ENCODE peak calls at places on chromosomes 11 and 22, in eight cellular contexts. One of them, this sample, is unnamed. For H3K36me3 and H3K27me3, the result is how much of the 10 kb centered on the place peaks cover.

GRCh38 chr11:67299471-67300191 is 3.7 kb upstream of the SSH3 start:
- DNase-seq in lower lobe of right lung: peak
- DNase-seq in CD8-positive, alpha-beta T cell: no peak
- DNase-seq in cardiac muscle cell: no peak
- DNase-seq in tibial artery: peak
- DNase-seq in tibial nerve: no peak
- DNase-seq in suprapubic skin: peak
- DNase-seq in MM.1S: no peak
- DNase-seq in this sample: no peak

GRCh38 chr11:70482529-70482917 is 84.2 kb downstream of the CTTN start:
- DNase-seq in lower lobe of right lung: peak
- DNase-seq in CD8-positive, alpha-beta T cell: no peak
- DNase-seq in cardiac muscle cell: peak
- DNase-seq in tibial artery: no peak
- DNase-seq in tibial nerve: no peak
- DNase-seq in suprapubic skin: no peak
- DNase-seq in MM.1S: no peak
- DNase-seq in this sample: no peak

GRCh38 chr11:64291746-64292457 is 800 bp downstream of the KCNK4 start:
- DNase-seq in lower lobe of right lung: no peak
- DNase-seq in CD8-positive, alpha-beta T cell: no peak
- DNase-seq in cardiac muscle cell: no peak
- DNase-seq in tibial artery: no peak
- DNase-seq in tibial nerve: no peak
- DNase-seq in suprapubic skin: no peak
- DNase-seq in MM.1S: no peak
- DNase-seq in this sample: peak

GRCh38 chr11:120432056-120433018 is 79.2 kb upstream of the GRIK4 start:
- DNase-seq in lower lobe of right lung: no peak
- DNase-seq in CD8-positive, alpha-beta T cell: no peak
- DNase-seq in cardiac muscle cell: no peak
- DNase-seq in tibial artery: peak
- DNase-seq in tibial nerve: no peak
- DNase-seq in suprapubic skin: no peak
- DNase-seq in MM.1S: no peak
- DNase-seq in this sample: peak

GRCh38 chr11:32221476-32222032 is 130.7 kb downstream of the RCN1 start:
- DNase-seq in lower lobe of right lung: no peak
- DNase-seq in CD8-positive, alpha-beta T cell: no peak
- DNase-seq in cardiac muscle cell: no peak
- DNase-seq in tibial artery: no peak
- DNase-seq in tibial nerve: no peak
- DNase-seq in suprapubic skin: no peak
- DNase-seq in MM.1S: no peak
- DNase-seq in this sample: no peak

GRCh38 chr11:111785886-111786412 is 19.8 kb upstream of the PPP2R1B start:
- DNase-seq in lower lobe of right lung: no peak
- DNase-seq in CD8-positive, alpha-beta T cell: no peak
- DNase-seq in cardiac muscle cell: no peak
- DNase-seq in tibial artery: no peak
- DNase-seq in tibial nerve: no peak
- DNase-seq in suprapubic skin: no peak
- DNase-seq in MM.1S: no peak
- DNase-seq in this sample: no peak

GRCh38 chr11:48007677-48008076 is 27.3 kb downstream of the PTPRJ start:
- DNase-seq in lower lobe of right lung: peak
- DNase-seq in CD8-positive, alpha-beta T cell: no peak
- DNase-seq in cardiac muscle cell: no peak
- DNase-seq in tibial artery: no peak
- DNase-seq in tibial nerve: no peak
- DNase-seq in suprapubic skin: no peak
- DNase-seq in MM.1S: no peak
- DNase-seq in this sample: no peak

GRCh38 chr11:441418-442274 is at the start of gene ANO9:
- DNase-seq in lower lobe of right lung: peak
- DNase-seq in CD8-positive, alpha-beta T cell: peak
- DNase-seq in cardiac muscle cell: peak
- DNase-seq in tibial artery: no peak
- DNase-seq in tibial nerve: no peak
- DNase-seq in suprapubic skin: no peak
- DNase-seq in MM.1S: peak
- DNase-seq in this sample: peak

GRCh38 chr11:37512156-37512780 is 914.2 kb upstream of the RAG2 start:
- DNase-seq in lower lobe of right lung: no peak
- DNase-seq in CD8-positive, alpha-beta T cell: no peak
- DNase-seq in cardiac muscle cell: no peak
- DNase-seq in tibial artery: no peak
- DNase-seq in tibial nerve: no peak
- DNase-seq in suprapubic skin: no peak
- DNase-seq in MM.1S: no peak
- DNase-seq in this sample: no peak

GRCh38 chr11:76047231-76047630 is 159.1 kb downstream of the WNT11 start:
- DNase-seq in lower lobe of right lung: no peak
- DNase-seq in CD8-positive, alpha-beta T cell: no peak
- DNase-seq in cardiac muscle cell: no peak
- DNase-seq in tibial artery: no peak
- DNase-seq in tibial nerve: no peak
- DNase-seq in suprapubic skin: no peak
- DNase-seq in MM.1S: no peak
- DNase-seq in this sample: no peak

GRCh38 chr11:9264381-9265210 is 554 bp downstream of the DENND5A start:
- DNase-seq in lower lobe of right lung: peak
- DNase-seq in CD8-positive, alpha-beta T cell: peak
- DNase-seq in cardiac muscle cell: peak
- DNase-seq in tibial artery: peak
- DNase-seq in tibial nerve: peak
- DNase-seq in suprapubic skin: peak
- DNase-seq in MM.1S: no peak
- DNase-seq in this sample: no peak

GRCh38 chr22:38313384-38313955 is 3.8 kb downstream of the CSNK1E start:
- DNase-seq in lower lobe of right lung: peak
- DNase-seq in CD8-positive, alpha-beta T cell: no peak
- DNase-seq in cardiac muscle cell: no peak
- DNase-seq in tibial artery: peak
- DNase-seq in tibial nerve: no peak
- DNase-seq in suprapubic skin: no peak
- DNase-seq in MM.1S: peak
- DNase-seq in this sample: no peak

GRCh38 chr22:46075764-46076531 is 74.4 kb upstream of the PPARA start:
- DNase-seq in lower lobe of right lung: peak
- DNase-seq in CD8-positive, alpha-beta T cell: no peak
- DNase-seq in cardiac muscle cell: no peak
- DNase-seq in tibial artery: peak
- DNase-seq in tibial nerve: peak
- DNase-seq in suprapubic skin: peak
- DNase-seq in MM.1S: no peak
- DNase-seq in this sample: no peak

GRCh38 chr22:50317178-50317577 is 9.6 kb downstream of the DENND6B start:
- DNase-seq in lower lobe of right lung: peak
- DNase-seq in CD8-positive, alpha-beta T cell: no peak
- DNase-seq in cardiac muscle cell: no peak
- DNase-seq in tibial artery: no peak
- DNase-seq in tibial nerve: no peak
- DNase-seq in suprapubic skin: no peak
- DNase-seq in MM.1S: no peak
- DNase-seq in this sample: peak

GRCh38 chr22:50441428-50441993 is 33.3 kb downstream of the SBF1 start:
- DNase-seq in lower lobe of right lung: peak
- DNase-seq in CD8-positive, alpha-beta T cell: no peak
- DNase-seq in cardiac muscle cell: no peak
- DNase-seq in tibial artery: no peak
- DNase-seq in tibial nerve: no peak
- DNase-seq in suprapubic skin: no peak
- DNase-seq in MM.1S: no peak
- DNase-seq in this sample: no peak

GRCh38 chr11:96014234-96014633 is 90.3 kb upstream of the MTMR2 start:
- DNase-seq in lower lobe of right lung: no peak
- DNase-seq in CD8-positive, alpha-beta T cell: peak
- DNase-seq in cardiac muscle cell: no peak
- DNase-seq in tibial artery: no peak
- DNase-seq in tibial nerve: no peak
- DNase-seq in suprapubic skin: no peak
- DNase-seq in MM.1S: peak
- DNase-seq in this sample: peak

GRCh38 chr11:27485930-27486773 is 13.6 kb upstream of the LGR4 start:
- DNase-seq in lower lobe of right lung: no peak
- DNase-seq in CD8-positive, alpha-beta T cell: peak
- DNase-seq in cardiac muscle cell: peak
- DNase-seq in tibial artery: no peak
- DNase-seq in tibial nerve: no peak
- DNase-seq in suprapubic skin: no peak
- DNase-seq in MM.1S: peak
- DNase-seq in this sample: peak

GRCh38 chr11:123590296-123590912 is 64.0 kb downstream of the SCN3B start:
- DNase-seq in lower lobe of right lung: no peak
- DNase-seq in CD8-positive, alpha-beta T cell: no peak
- DNase-seq in cardiac muscle cell: no peak
- DNase-seq in tibial artery: no peak
- DNase-seq in tibial nerve: no peak
- DNase-seq in suprapubic skin: no peak
- DNase-seq in MM.1S: no peak
- DNase-seq in this sample: peak

GRCh38 chr22:18088825-18089568 is 11.2 kb downstream of the PEX26 start:
- DNase-seq in lower lobe of right lung: no peak
- DNase-seq in CD8-positive, alpha-beta T cell: no peak
- DNase-seq in cardiac muscle cell: no peak
- DNase-seq in tibial artery: no peak
- DNase-seq in tibial nerve: no peak
- DNase-seq in suprapubic skin: no peak
- DNase-seq in MM.1S: peak
- DNase-seq in this sample: no peak

GRCh38 chr11:95711162-95711944 is 78.2 kb downstream of the FAM76B start:
- DNase-seq in lower lobe of right lung: no peak
- DNase-seq in CD8-positive, alpha-beta T cell: no peak
- DNase-seq in cardiac muscle cell: no peak
- DNase-seq in tibial artery: no peak
- DNase-seq in tibial nerve: no peak
- DNase-seq in suprapubic skin: no peak
- DNase-seq in MM.1S: no peak
- DNase-seq in this sample: no peak

GRCh38 chr11:27660171-27660570 is 40.1 kb downstream of the BDNF start:
- DNase-seq in lower lobe of right lung: no peak
- DNase-seq in CD8-positive, alpha-beta T cell: no peak
- DNase-seq in cardiac muscle cell: no peak
- DNase-seq in tibial artery: no peak
- DNase-seq in tibial nerve: no peak
- DNase-seq in suprapubic skin: no peak
- DNase-seq in MM.1S: no peak
- DNase-seq in this sample: no peak

GRCh38 chr22:18031670-18032454 is 7.5 kb upstream of the MICAL3 start:
- DNase-seq in lower lobe of right lung: no peak
- DNase-seq in CD8-positive, alpha-beta T cell: no peak
- DNase-seq in cardiac muscle cell: no peak
- DNase-seq in tibial artery: no peak
- DNase-seq in tibial nerve: no peak
- DNase-seq in suprapubic skin: no peak
- DNase-seq in MM.1S: no peak
- DNase-seq in this sample: peak

DNA sequence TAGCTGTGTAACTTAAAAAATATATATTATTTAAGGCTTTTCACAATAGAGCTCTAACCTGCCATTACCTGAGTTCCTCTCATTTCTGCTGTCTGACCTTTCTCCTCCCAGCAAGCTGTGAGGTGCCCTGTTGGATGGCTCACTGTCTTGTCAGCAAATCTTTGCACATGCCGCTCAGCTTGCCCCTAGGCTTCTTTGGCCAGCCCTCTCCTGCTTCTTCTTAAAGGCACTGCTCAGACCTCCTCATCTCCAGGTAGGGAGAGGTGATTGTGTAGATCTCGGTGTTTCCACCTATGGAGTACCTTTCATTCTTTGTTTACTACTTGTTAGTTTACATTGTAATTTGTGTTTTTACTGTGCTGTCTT is 96.5 kb downstream of the EXT2 start:
- DNase-seq in lower lobe of right lung: no peak
- DNase-seq in CD8-positive, alpha-beta T cell: no peak
- DNase-seq in cardiac muscle cell: no peak
- DNase-seq in tibial artery: no peak
- DNase-seq in tibial nerve: no peak
- DNase-seq in suprapubic skin: no peak
- DNase-seq in MM.1S: no peak
- DNase-seq in this sample: no peak
- H3K36me3 ChIP-seq in lower lobe of right lung: under half
- H3K36me3 ChIP-seq in CD8-positive, alpha-beta T cell: under half
- H3K36me3 ChIP-seq in cardiac muscle cell: under half
- H3K36me3 ChIP-seq in tibial artery: under half
- H3K36me3 ChIP-seq in tibial nerve: under half
- H3K36me3 ChIP-seq in suprapubic skin: under half
- H3K36me3 ChIP-seq in MM.1S: under half
- H3K36me3 ChIP-seq in this sample: under half

DNA sequence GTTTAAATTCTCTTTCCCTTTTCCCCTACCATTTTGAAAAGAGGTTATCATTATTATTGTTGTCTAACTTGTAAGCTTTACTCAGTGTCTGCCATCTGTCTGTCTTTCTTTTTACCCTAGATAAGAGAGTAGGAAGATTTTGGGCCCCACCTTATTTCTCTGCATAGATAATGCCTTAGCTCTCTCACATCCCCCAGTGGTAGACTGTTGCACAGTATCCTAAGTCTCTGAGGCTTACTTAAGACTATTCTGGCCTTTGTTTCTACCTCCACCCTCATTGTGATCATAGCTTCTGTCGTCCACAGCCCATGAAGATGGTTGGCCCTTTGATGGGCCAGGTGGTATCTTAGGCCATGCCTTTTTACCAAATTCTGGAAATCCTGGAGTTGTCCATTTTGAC is 3.6 kb upstream of the OR51L1 start:
- DNase-seq in lower lobe of right lung: no peak
- DNase-seq in CD8-positive, alpha-beta T cell: no peak
- DNase-seq in cardiac muscle cell: no peak
- DNase-seq in tibial artery: no peak
- DNase-seq in tibial nerve: no peak
- DNase-seq in suprapubic skin: no peak
- DNase-seq in MM.1S: peak
- DNase-seq in this sample: no peak
- TF ChIP-seq CTCF in lower lobe of right lung: no peak
- TF ChIP-seq CTCF in CD8-positive, alpha-beta T cell: no peak
- TF ChIP-seq CTCF in cardiac muscle cell: peak
- TF ChIP-seq CTCF in tibial artery: no peak
- TF ChIP-seq CTCF in tibial nerve: no peak
- TF ChIP-seq CTCF in suprapubic skin: no peak
- TF ChIP-seq CTCF in MM.1S: peak
- TF ChIP-seq CTCF in this sample: no peak

GRCh38 chr22:44539467-44540063 is 41.5 kb upstream of the RTL6 start:
- DNase-seq in lower lobe of right lung: no peak
- DNase-seq in CD8-positive, alpha-beta T cell: no peak
- DNase-seq in cardiac muscle cell: no peak
- DNase-seq in tibial artery: no peak
- DNase-seq in tibial nerve: no peak
- DNase-seq in suprapubic skin: no peak
- DNase-seq in MM.1S: no peak
- DNase-seq in this sample: no peak
- H3K27me3 ChIP-seq in lower lobe of right lung: under half
- H3K27me3 ChIP-seq in CD8-positive, alpha-beta T cell: under half
- H3K27me3 ChIP-seq in cardiac muscle cell: under half
- H3K27me3 ChIP-seq in tibial artery: under half
- H3K27me3 ChIP-seq in tibial nerve: under half
- H3K27me3 ChIP-seq in suprapubic skin: half or more
- H3K27me3 ChIP-seq in MM.1S: half or more
- H3K27me3 ChIP-seq in this sample: under half

GRCh38 chr11:102225689-102226562 is 91.4 kb upstream of the BIRC3 start:
- DNase-seq in lower lobe of right lung: no peak
- DNase-seq in CD8-positive, alpha-beta T cell: no peak
- DNase-seq in cardiac muscle cell: no peak
- DNase-seq in tibial artery: no peak
- DNase-seq in tibial nerve: no peak
- DNase-seq in suprapubic skin: no peak
- DNase-seq in MM.1S: no peak
- DNase-seq in this sample: peak
- H3K36me3 ChIP-seq in lower lobe of right lung: under half
- H3K36me3 ChIP-seq in CD8-positive, alpha-beta T cell: under half
- H3K36me3 ChIP-seq in cardiac muscle cell: under half
- H3K36me3 ChIP-seq in tibial artery: under half
- H3K36me3 ChIP-seq in tibial nerve: under half
- H3K36me3 ChIP-seq in suprapubic skin: under half
- H3K36me3 ChIP-seq in MM.1S: under half
- H3K36me3 ChIP-seq in this sample: half or more